ENCODE peak calls at places on chromosomes 4 and X, in five cellular contexts. D, L, Q, Y and V are unnamed samples.

GRCh38 chrX:66633541-66633940 is 5.3 kb downstream of the EDA2R start:
- DNase-seq in Q (peak), D (no peak), L (no peak), Y (no peak), V (no peak)

GRCh38 chr4:107548211-107548905 is 171.7 kb downstream of the PAPSS1 start:
- DNase-seq in L (no peak), Q (no peak), D (no peak), Y (peak), V (no peak)

GRCh38 chr4:168825975-168826374 is 184.1 kb downstream of the CBR4 start:
- DNase-seq in Y (no peak), Q (no peak), L (no peak), D (no peak), V (no peak)

GRCh38 chr4:185374027-185374426 is 21.7 kb downstream of the LRP2BP start:
- DNase-seq in L (no peak), D (no peak), Y (no peak), Q (no peak), V (no peak)

GRCh38 chr4:82988323-82988832 is 22.2 kb downstream of the LIN54 start:
- DNase-seq in Y (no peak), Q (peak), L (no peak), D (no peak), V (no peak)

GRCh38 chrX:107465932-107466620 is 16.6 kb downstream of the FRMPD3 start:
- DNase-seq in Q (no peak), L (no peak), Y (no peak), D (no peak), V (no peak)

GRCh38 chr4:127708985-127709384 is 21.2 kb upstream of the SLC25A31 start:
- DNase-seq in L (no peak), Q (peak), Y (peak), D (no peak), V (no peak)

GRCh38 chr4:154018659-154019058 is 229.8 kb upstream of the SFRP2 start:
- DNase-seq in Y (no peak), L (no peak), Q (no peak), D (no peak), V (no peak)

GRCh38 chr4:47729086-47729763 is 108.6 kb downstream of the CORIN start:
- DNase-seq in L (no peak), D (no peak), Q (no peak), Y (no peak), V (no peak)

GRCh38 chr4:158823461-158823873 is 54.6 kb downstream of the FNIP2 start:
- DNase-seq in D (no peak), L (no peak), Y (no peak), Q (no peak), V (no peak)

GRCh38 chrX:97096385-97096784 is 212.7 kb downstream of the RPA4 start:
- DNase-seq in D (no peak), L (no peak), Y (no peak), Q (no peak), V (no peak)

GRCh38 chr4:182189107-182189878 is 53.9 kb upstream of the TENM3 start:
- DNase-seq in D (no peak), L (peak), Y (peak), Q (peak), V (no peak)

GRCh38 chr4:29541757-29542156 is 1178.4 kb upstream of the PCDH7 start:
- DNase-seq in Y (no peak), Q (no peak), L (no peak), D (peak), V (peak)

GRCh38 chrX:72169008-72169728 is 12.4 kb upstream of the PIN4 start:
- DNase-seq in D (no peak), L (no peak), Q (no peak), Y (no peak), V (no peak)

GRCh38 chr4:108884596-108884995 is 121.7 kb upstream of the ETNPPL start:
- DNase-seq in Q (no peak), L (no peak), Y (no peak), D (no peak), V (no peak)

GRCh38 chrX:100404851-100405250 is 5.2 kb downstream of the PCDH19 start:
- DNase-seq in D (no peak), L (no peak), Q (no peak), Y (no peak), V (no peak)

GRCh38 chrX:68978211-68978780 is 149.5 kb downstream of the EFNB1 start:
- DNase-seq in Q (no peak), D (no peak), Y (peak), L (peak), V (no peak)

GRCh38 chr4:137471461-137471860 is 60.8 kb downstream of the PCDH18 start:
- DNase-seq in Y (no peak), D (no peak), Q (no peak), L (no peak), V (no peak)

GRCh38 chr4:62495039-62495438 is 1294.9 kb downstream of the ADGRL3 start:
- DNase-seq in Y (no peak), D (no peak), Q (no peak), L (no peak), V (no peak)

GRCh38 chr4:105140684-105141490 is 5.8 kb upstream of the TET2 start:
- DNase-seq in Y (peak), L (no peak), Q (no peak), D (no peak), V (no peak)

GRCh38 chr4:156941940-156942548 is 29.6 kb downstream of the PDGFC start:
- DNase-seq in D (no peak), L (peak), Y (peak), Q (no peak), V (peak)

GRCh38 chr4:186669159-186669720 is 54.4 kb downstream of the FAT1 start:
- DNase-seq in Y (peak), Q (peak), D (no peak), L (no peak), V (no peak)

DNA sequence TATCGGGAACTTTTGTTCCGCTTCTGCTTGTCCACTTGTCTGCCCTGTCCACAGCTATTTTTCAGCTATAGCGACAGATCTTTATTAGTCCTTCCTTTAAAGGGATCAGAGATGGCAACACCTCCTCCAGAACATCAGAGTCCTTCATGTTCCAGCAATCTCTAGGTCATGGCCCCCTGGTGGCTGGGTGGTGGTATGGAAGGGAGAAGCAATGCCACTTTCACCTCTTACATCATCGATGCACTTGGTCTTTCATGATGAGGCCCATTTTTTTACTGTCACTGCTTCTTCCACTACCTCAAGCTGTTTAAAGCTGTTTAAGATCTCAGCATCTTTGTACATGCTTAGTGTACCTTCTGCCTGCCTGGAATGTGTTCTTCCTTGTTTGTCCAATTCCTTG is 106.7 kb downstream of the ARHGAP6 start:
- DNase-seq in Q (no peak), Y (peak), L (no peak), D (no peak), V (no peak)
- TF ChIP-seq CTCF in Q (peak), Y (no peak), L (no peak), D (no peak), V (peak)

GRCh38 chr4:37383579-37384229 is 139.2 kb downstream of the NWD2 start:
- DNase-seq in D (no peak), Q (no peak), L (no peak), Y (peak), V (no peak)
- TF ChIP-seq CTCF in D (peak), Q (peak), L (no peak), Y (peak), V (peak)

DNA sequence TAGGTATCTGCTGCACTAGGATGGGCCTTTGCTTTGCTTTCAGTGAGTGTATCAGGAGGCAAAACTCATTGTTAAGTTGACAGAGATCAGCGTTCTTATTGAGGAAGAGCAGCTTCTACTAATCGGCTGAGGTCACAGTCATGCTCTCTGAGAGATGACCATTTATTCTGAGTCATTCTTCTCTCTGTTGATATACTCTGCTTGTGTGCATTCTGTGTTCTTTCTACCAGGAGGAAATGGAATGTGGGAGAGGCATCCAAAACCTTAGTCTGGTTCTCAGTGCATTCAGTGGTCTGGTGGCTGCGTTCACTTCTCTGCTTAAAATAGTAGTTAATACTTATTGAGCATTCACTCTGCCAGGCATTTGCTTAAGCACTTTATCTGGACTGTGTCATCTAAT is 66.2 kb downstream of the RRAGB start:
- DNase-seq in Y (no peak), L (no peak), D (no peak), Q (no peak), V (no peak)
- TF ChIP-seq CTCF in Y (no peak), L (no peak), D (no peak), Q (no peak), V (no peak)

DNA sequence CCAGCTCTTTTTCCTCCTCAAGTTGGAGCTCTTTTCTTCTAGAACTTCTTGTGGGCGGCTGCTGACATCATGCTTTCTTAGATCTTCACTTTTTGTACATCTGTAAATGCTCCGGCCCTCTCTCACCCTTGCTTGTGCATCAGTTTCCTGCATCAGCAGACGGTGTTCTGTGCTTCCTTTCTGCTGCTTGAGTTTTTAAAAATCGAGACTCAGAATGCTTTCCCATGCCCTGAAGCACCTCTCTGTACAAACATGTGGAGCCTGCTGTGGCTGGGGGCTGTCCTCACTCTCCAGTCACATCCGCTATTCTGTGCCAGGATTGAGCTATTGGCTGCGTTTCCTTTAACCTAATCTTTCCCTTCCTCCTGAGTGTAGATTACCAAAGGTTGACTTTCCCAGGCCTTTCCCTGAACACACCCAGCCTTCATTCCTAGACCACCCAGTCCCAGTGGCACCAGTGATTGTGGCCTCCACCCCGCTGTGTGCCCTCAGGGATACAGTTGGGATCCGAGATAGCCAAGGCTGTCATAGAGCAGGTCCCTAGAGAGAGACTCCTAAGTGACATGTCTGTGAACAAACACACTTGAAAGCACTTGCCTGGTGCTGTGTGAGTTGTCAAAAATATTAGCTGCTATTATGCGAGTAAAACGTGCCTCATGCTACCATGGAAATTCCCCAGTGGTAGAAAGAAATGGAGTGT is 41.9 kb downstream of the TNIP2 start:
- DNase-seq in D (no peak), Q (peak), Y (no peak), L (no peak), V (no peak)
- TF ChIP-seq CTCF in D (no peak), Q (peak), Y (no peak), L (no peak), V (peak)

GRCh38 chrX:70354726-70355125 is 64.8 kb downstream of the KIF4A start:
- DNase-seq in Q (no peak), L (no peak), D (no peak), Y (no peak), V (no peak)
- TF ChIP-seq CTCF in Q (no peak), L (no peak), D (no peak), Y (no peak), V (no peak)